ENCODE peak calls at places on chromosomes 7 and 10, in seven cellular contexts. M is heart left ventricle, R is transverse colon, Y is uterus, V is spleen, W is colonic mucosa, B is omental fat pad. N is an unnamed sample.

GRCh38 chr7:6640246-6640721 is 3.2 kb downstream of the ZNF316 start:
- DNase-seq in W (peak), R (no peak), M (peak), Y (peak), V (no peak), B (no peak), N (no peak)

GRCh38 chr7:72337822-72338167 is 74.3 kb downstream of the CALN1 start:
- DNase-seq in V (no peak), M (no peak), R (no peak), W (no peak), B (no peak), Y (no peak), N (no peak)

GRCh38 chr10:120505866-120506265 is 48.8 kb downstream of the PLPP4 start:
- DNase-seq in M (no peak), W (no peak), Y (no peak), R (no peak), B (no peak), V (no peak), N (no peak)

GRCh38 chr10:123459371-123460224 is 206.6 kb upstream of the GPR26 start:
- DNase-seq in M (no peak), B (no peak), V (no peak), R (no peak), Y (no peak), W (no peak), N (no peak)

GRCh38 chr7:100019908-100020307 is 4.5 kb downstream of the ZKSCAN1 start:
- DNase-seq in V (no peak), Y (no peak), B (no peak), W (no peak), M (no peak), R (no peak), N (no peak)

GRCh38 chr7:55556031-55556430 is 16.3 kb downstream of the VOPP1 start:
- DNase-seq in W (peak), M (no peak), Y (no peak), R (no peak), B (no peak), V (no peak), N (no peak)

GRCh38 chr10:49288341-49289065 is 10.5 kb upstream of the C10orf71 start:
- DNase-seq in B (no peak), M (peak), Y (no peak), V (no peak), W (no peak), R (no peak), N (no peak)

GRCh38 chr7:17532861-17533404 is 234.5 kb downstream of the AHR start:
- DNase-seq in B (no peak), Y (no peak), W (no peak), V (no peak), R (no peak), M (no peak), N (no peak)

GRCh38 chr10:93813507-93814465 is 56.0 kb downstream of the LGI1 start:
- DNase-seq in V (peak), R (peak), M (peak), B (peak), W (peak), Y (no peak), N (no peak)

GRCh38 chr7:76333388-76334101 is 25.2 kb downstream of the YWHAG start:
- DNase-seq in B (no peak), W (no peak), Y (peak), R (peak), M (peak), V (no peak), N (no peak)

GRCh38 chr7:134350682-134351081 is 34.0 kb upstream of the SLC35B4 start:
- DNase-seq in R (no peak), V (no peak), M (no peak), W (no peak), B (no peak), Y (no peak), N (no peak)

GRCh38 chr10:26593896-26594295 is 103.6 kb upstream of the PDSS1 start:
- DNase-seq in W (no peak), V (no peak), M (no peak), R (peak), Y (no peak), B (no peak), N (no peak)

GRCh38 chr7:16644987-16645592 is 464 bp downstream of the ANKMY2 start:
- DNase-seq in Y (peak), R (peak), M (peak), W (peak), V (peak), B (peak), N (no peak)

GRCh38 chr7:128404143-128404681 is 5.6 kb downstream of the IMPDH1 start:
- DNase-seq in V (no peak), Y (no peak), W (peak), R (peak), M (no peak), B (no peak), N (no peak)

GRCh38 chr7:65980478-65981250 is 1.3 kb downstream of the GUSB start:
- DNase-seq in V (peak), R (peak), B (no peak), M (peak), Y (peak), W (peak), N (peak)

GRCh38 chr10:17737021-17737965 is 14.7 kb upstream of the TMEM236 start:
- DNase-seq in W (no peak), V (no peak), B (no peak), Y (no peak), R (no peak), M (peak), N (no peak)
- TF ChIP-seq CTCF in W (peak), V (peak), B (no peak), Y (peak), R (peak), M (peak), N (peak)

GRCh38 chr7:107971613-107972012 is 31.3 kb downstream of the LAMB1 start:
- DNase-seq in R (no peak), W (no peak), V (no peak), B (no peak), M (peak), Y (peak), N (no peak)
- TF ChIP-seq CTCF in R (no peak), W (no peak), V (no peak), B (no peak), M (no peak), Y (no peak), N (no peak)

GRCh38 chr7:31172071-31172470 is 120.0 kb downstream of the ADCYAP1R1 start:
- DNase-seq in B (no peak), W (no peak), V (no peak), M (no peak), Y (no peak), R (no peak), N (no peak)

GRCh38 chr7:31171216-31171750 is 119.2 kb downstream of the ADCYAP1R1 start:
- DNase-seq in R (no peak), Y (no peak), M (no peak), B (no peak), W (no peak), V (no peak), N (no peak)

DNA sequence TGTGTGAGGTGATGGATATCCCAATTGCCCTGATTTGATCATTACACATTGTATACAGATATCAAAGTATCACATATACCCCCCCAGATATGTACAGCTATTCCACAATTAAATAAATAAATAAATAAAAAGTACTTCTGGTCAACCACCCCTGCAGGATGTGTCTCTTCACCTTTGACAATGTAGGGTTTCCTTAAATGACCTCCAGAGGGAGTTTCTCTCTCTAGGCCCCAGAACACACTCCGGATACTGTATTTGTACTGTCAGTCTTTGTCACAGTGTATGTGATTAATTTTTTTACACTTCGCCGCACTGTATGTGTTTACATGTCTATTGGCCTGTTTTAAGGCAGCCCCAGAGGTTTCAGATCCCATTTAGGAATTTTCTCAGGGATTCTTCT is 123.6 kb downstream of the ADCYAP1R1 start:
- DNase-seq in R (no peak), M (no peak), Y (no peak), W (no peak), B (no peak), V (no peak), N (no peak)
- TF ChIP-seq CTCF in R (no peak), M (no peak), Y (no peak), W (no peak), B (no peak), V (no peak), N (no peak)

GRCh38 chr7:149789101-149789500 is 15.7 kb upstream of the ZNF467 start:
- DNase-seq in Y (no peak), W (no peak), B (no peak), R (no peak), V (no peak), M (no peak), N (no peak)

GRCh38 chr7:149785983-149786382 is 12.6 kb upstream of the ZNF467 start:
- DNase-seq in B (no peak), W (no peak), M (no peak), R (no peak), V (no peak), Y (no peak), N (no peak)

GRCh38 chr7:149785402-149785801 is 12.0 kb upstream of the ZNF467 start:
- DNase-seq in R (no peak), V (no peak), Y (no peak), M (no peak), B (no peak), W (no peak), N (no peak)

GRCh38 chr7:149788300-149788851 is 15.0 kb upstream of the ZNF467 start:
- DNase-seq in W (no peak), V (no peak), M (no peak), Y (no peak), B (no peak), R (no peak), N (no peak)

GRCh38 chr7:149787428-149788299 is 14.3 kb upstream of the ZNF467 start:
- DNase-seq in W (no peak), V (no peak), R (no peak), Y (no peak), M (peak), B (no peak), N (no peak)
- TF ChIP-seq CTCF in W (no peak), V (no peak), R (peak), Y (peak), M (peak), B (no peak), N (no peak)